ENCODE peak calls at places on chromosomes 13 and 19, in nine cellular contexts. K is transverse colon, Z is H1, L is K562, Q is GM12878, G is upper lobe of left lung, P is HepG2, B is stomach, J is sigmoid colon. I is an unnamed sample.

GRCh38 chr19:20969498-20969897 is 46.4 kb downstream of the ZNF85 start:
- DNase-seq in K (no peak), Z (no peak), L (no peak), Q (no peak), G (no peak), P (peak; percentile 17), B (no peak), J (no peak), I (no peak)

GRCh38 chr19:34172661-34173144 is 399 bp downstream of the LSM14A start:
- DNase-seq in K (peak; percentile 23), Z (no peak), L (peak; percentile 73), Q (no peak), G (peak; percentile 28), P (no peak), B (no peak), J (no peak), I (no peak)

GRCh38 chr19:48607359-48607755 is 815 bp downstream of the SPACA4 start:
- DNase-seq in K (no peak), Z (no peak), L (no peak), Q (no peak), G (no peak), P (no peak), B (no peak), J (no peak), I (no peak)

GRCh38 chr19:49835562-49835961 is 15.4 kb upstream of the PTOV1 start:
- DNase-seq in K (no peak), Z (no peak), L (no peak), Q (no peak), G (no peak), P (no peak), B (no peak), J (no peak), I (no peak)

GRCh38 chr13:29801737-29802305 is 48.6 kb downstream of the UBL3 start:
- DNase-seq in K (no peak), Z (no peak), L (no peak), Q (no peak), G (no peak), P (no peak), B (no peak), J (no peak), I (no peak)

GRCh38 chr13:19634129-19634740 is 776 bp downstream of the MPHOSPH8 start:
- DNase-seq in K (peak; percentile 28), Z (no peak), L (no peak), Q (no peak), G (peak; percentile 39), P (peak; percentile 18), B (peak; percentile 33), J (peak; percentile 74), I (no peak)

GRCh38 chr19:15640294-15640903 is at the start of gene CYP4F3:
- DNase-seq in K (peak; percentile 96), Z (no peak), L (peak; percentile 83), Q (no peak), G (peak; percentile 85), P (peak; percentile 81), B (peak; percentile 91), J (no peak), I (no peak)

GRCh38 chr13:113122571-113123225 is at the start of gene F10:
- DNase-seq in K (peak; percentile 78), Z (peak; percentile 68), L (peak; percentile 67), Q (no peak), G (peak; percentile 41), P (peak; percentile 95), B (peak; percentile 73), J (no peak), I (no peak)

GRCh38 chr13:62119739-62120700 is 704.4 kb upstream of the PCDH20 start:
- DNase-seq in K (no peak), Z (no peak), L (no peak), Q (no peak), G (no peak), P (no peak), B (no peak), J (no peak), I (no peak)

GRCh38 chr13:33743438-33744368 is 74.2 kb upstream of the RFC3 start:
- DNase-seq in K (no peak), Z (no peak), L (no peak), Q (peak; percentile 80), G (no peak), P (peak; percentile 10), B (no peak), J (no peak), I (no peak)

GRCh38 chr19:43305642-43306041 is 36.3 kb upstream of the PSG9 start:
- DNase-seq in K (no peak), Z (no peak), L (peak; percentile 11), Q (no peak), G (no peak), P (peak; percentile 17), B (no peak), J (no peak), I (no peak)

GRCh38 chr13:85544756-85545155 is 254.5 kb downstream of the SLITRK6 start:
- DNase-seq in K (no peak), Z (no peak), L (no peak), Q (no peak), G (no peak), P (no peak), B (no peak), J (no peak), I (no peak)

GRCh38 chr19:50994129-50994528 is 7.3 kb downstream of the KLK8 start:
- DNase-seq in K (no peak), Z (no peak), L (peak; percentile 70), Q (peak; percentile 2), G (no peak), P (no peak), B (no peak), J (peak; percentile 7), I (no peak)

GRCh38 chr13:26887594-26887993 is 127.0 kb upstream of the GPR12 start:
- DNase-seq in K (no peak), Z (no peak), L (no peak), Q (no peak), G (no peak), P (no peak), B (no peak), J (no peak), I (no peak)

GRCh38 chr13:74259641-74260040 is 125.4 kb upstream of the KLF12 start:
- DNase-seq in K (no peak), Z (no peak), L (no peak), Q (no peak), G (no peak), P (no peak), B (no peak), J (no peak), I (no peak)

GRCh38 chr13:93316848-93317247 is 90.2 kb downstream of the GPC6 start:
- DNase-seq in K (no peak), Z (no peak), L (no peak), Q (no peak), G (no peak), P (no peak), B (no peak), J (no peak), I (no peak)

GRCh38 chr13:93320942-93321341 is 94.3 kb downstream of the GPC6 start:
- DNase-seq in K (no peak), Z (no peak), L (no peak), Q (no peak), G (no peak), P (no peak), B (no peak), J (no peak), I (no peak)

DNA sequence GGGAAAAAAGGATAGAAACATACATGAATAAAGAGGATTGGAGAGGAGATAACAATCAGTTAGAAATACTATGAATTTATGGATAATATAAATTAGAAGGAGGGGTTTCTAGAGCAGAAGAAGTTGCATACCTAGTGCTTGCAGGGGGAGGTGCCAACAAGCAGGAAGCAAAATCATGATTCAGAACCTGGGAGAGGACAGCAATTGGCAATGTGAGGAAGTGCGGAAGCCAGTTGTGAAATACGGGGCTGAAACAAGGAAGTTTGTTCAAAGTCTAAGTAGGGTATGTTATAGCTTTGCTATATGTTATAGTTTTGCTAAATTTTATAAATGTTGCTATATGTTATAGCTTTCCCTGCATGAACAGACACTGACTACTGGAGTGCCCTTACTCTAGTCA is 91.9 kb downstream of the GPC6 start:
- DNase-seq in K (no peak), Z (no peak), L (no peak), Q (no peak), G (peak; percentile 28), P (peak; percentile 3), B (no peak), J (no peak), I (no peak)
- TF ChIP-seq EP300 in K (no peak), Z (no peak), L (no peak), Q (no peak), G (no peak), P (no peak), B (no peak), J (no peak), I (no peak)

DNA sequence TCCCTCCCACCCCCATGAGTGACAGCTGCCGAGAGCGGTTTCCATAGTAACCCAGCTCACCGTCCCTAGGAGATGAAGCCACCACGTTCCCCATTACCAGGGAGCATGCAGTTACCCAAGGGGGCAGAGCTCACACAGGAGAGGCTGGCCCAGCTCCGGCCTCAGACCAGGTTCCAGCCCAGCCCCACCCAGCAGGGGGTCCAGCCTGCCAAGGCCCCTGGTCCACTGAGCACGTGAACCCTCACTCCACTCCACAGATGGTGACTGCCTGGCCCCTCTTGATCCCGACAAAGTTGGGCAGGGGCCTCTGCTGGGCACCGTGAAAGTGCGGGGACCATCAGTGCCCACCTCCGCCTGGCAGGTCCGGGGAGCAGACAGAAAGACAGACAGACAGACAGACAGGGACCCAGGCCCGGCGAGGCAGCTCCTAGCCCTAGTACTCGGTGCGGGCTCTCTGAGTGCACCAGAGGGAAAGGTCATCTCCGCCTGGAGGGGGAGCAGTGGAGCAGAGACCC is 50.7 kb downstream of the CELF5 start:
- DNase-seq in K (no peak), Z (no peak), L (peak; percentile 45), Q (no peak), G (no peak), P (peak; percentile 65), B (no peak), J (no peak), I (no peak)
- TF ChIP-seq POLR2AphosphoS5 in K (no peak), Z (no peak), L (no peak), Q (no peak), G (no peak), P (no peak), B (no peak), J (no peak), I (no peak)

DNA sequence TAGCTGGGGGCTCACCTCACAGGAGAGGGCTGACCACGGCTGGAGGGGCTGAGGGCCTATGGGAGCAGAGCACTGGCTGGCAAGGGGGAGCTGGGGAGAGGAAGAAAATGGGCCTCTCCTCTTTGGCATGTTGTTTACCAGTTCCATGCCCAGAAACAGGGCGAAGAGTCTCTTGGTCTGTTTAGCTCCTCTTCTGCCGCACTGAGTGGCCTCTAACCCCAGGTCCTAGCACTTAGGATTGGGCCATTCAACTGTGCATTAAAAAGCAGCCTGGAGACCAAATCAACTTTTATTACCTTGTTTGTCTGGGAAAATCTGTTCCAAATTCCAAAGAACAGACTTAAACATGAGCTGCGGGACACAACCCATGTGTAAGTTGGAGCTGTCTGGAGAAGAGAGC is 243.5 kb downstream of the COL4A1 start:
- DNase-seq in K (no peak), Z (no peak), L (no peak), Q (no peak), G (no peak), P (no peak), B (no peak), J (no peak), I (no peak)
- TF ChIP-seq POLR2A in K (no peak), Z (no peak), L (no peak), Q (no peak), G (no peak), P (no peak), B (no peak), J (no peak), I (no peak)

DNA sequence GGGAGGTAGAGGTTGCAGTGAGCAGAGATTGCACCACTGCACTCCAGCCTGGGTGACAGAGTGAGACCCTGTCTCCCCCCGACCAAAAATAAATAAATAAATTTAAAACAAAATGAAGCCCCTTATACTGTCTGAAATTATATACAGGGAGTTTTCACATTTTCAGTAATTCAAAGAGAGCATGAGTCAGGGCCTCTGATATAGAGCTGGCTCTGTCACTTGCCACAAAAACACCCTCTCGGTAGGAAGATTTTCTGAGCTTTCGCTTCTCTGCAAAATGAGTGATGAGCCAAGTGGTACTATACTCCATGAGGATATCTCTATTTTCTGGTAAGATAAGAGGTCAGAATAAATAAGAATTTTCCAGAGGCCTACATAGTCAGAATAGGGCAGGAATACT is 462.9 kb downstream of the COG6 start:
- DNase-seq in K (no peak), Z (no peak), L (no peak), Q (no peak), G (no peak), P (no peak), B (no peak), J (no peak), I (no peak)
- TF ChIP-seq EP300 in K (no peak), Z (no peak), L (no peak), Q (no peak), G (no peak), P (no peak), B (no peak), J (no peak), I (no peak)

I was measured in esophagus muscularis mucosa.